ENCODE peak calls at places on chromosomes 6 and 20, in ten cellular contexts. Y is NCI-H774, W is COR-L47, B is NCI-H524 treated with DMSO at 0.1 percent for 48 hours, A is Panc1, R is AG10803, N is left lung, M is NCI-H1694 treated with DMSO at 0.1 percent for 48 hours, S is IMR-90, K is naive B cell. Z is an unnamed sample.

GRCh38 chr20:14445310-14445709 is 107.9 kb upstream of the FLRT3 start:
- DNase-seq in Y (no peak), W (no peak), B (no peak), A (no peak), R (peak; percentile 23), N (no peak), M (no peak), S (peak; percentile 88), K (no peak), Z (no peak)

GRCh38 chr6:158057213-158057987 is 75.7 kb downstream of the SYNJ2 start:
- DNase-seq in Y (no peak), W (no peak), B (no peak), A (peak; percentile 84), R (peak; percentile 95), N (no peak), M (no peak), S (peak; percentile 98), K (no peak), Z (no peak)

GRCh38 chr6:14734416-14735340 is 511.2 kb upstream of the JARID2 start:
- DNase-seq in Y (no peak), W (no peak), B (no peak), A (no peak), R (peak; percentile 83), N (no peak), M (no peak), S (peak; percentile 93), K (peak; percentile 85), Z (no peak)

GRCh38 chr6:5072440-5072839 is 12.7 kb upstream of the PPP1R3G start:
- DNase-seq in Y (no peak), W (no peak), B (no peak), A (no peak), R (no peak), N (no peak), M (no peak), S (no peak), K (no peak), Z (no peak)

GRCh38 chr20:63641792-63642517 is 11.3 kb downstream of the STMN3 start:
- DNase-seq in Y (peak; percentile 86), W (peak; percentile 94), B (peak; percentile 50), A (no peak), R (peak; percentile 68), N (peak; percentile 88), M (peak; percentile 10), S (peak; percentile 62), K (peak; percentile 95), Z (peak; percentile 93)

GRCh38 chr6:142373268-142374089 is 71.7 kb downstream of the ADGRG6 start:
- DNase-seq in Y (no peak), W (no peak), B (no peak), A (no peak), R (peak; percentile 84), N (no peak), M (no peak), S (peak; percentile 17), K (no peak), Z (no peak)

GRCh38 chr20:19375301-19375885 is 163.0 kb downstream of the SLC24A3 start:
- DNase-seq in Y (no peak), W (no peak), B (peak; percentile 78), A (no peak), R (no peak), N (no peak), M (no peak), S (no peak), K (no peak), Z (no peak)

GRCh38 chr20:53899351-53900167 is 170.8 kb downstream of the BCAS1 start:
- DNase-seq in Y (no peak), W (no peak), B (peak; percentile 82), A (peak; percentile 87), R (peak; percentile 85), N (no peak), M (peak; percentile 84), S (peak; percentile 87), K (no peak), Z (no peak)

GRCh38 chr20:41981746-41982145 is 363.6 kb upstream of the CHD6 start:
- DNase-seq in Y (no peak), W (no peak), B (no peak), A (no peak), R (no peak), N (no peak), M (no peak), S (no peak), K (no peak), Z (no peak)

Z was measured in NCI-H1417.